ENCODE peak calls at places on chromosomes 6 and 20, in nine cellular contexts. J is Daoy, M is RPMI7951, B is A172, A is GM20000, U is dorsolateral prefrontal cortex, S is SW 1271, K is lower lobe of right lung, O is SJSA1. N is an unnamed sample.

GRCh38 chr6:41582540-41582939 is 36.4 kb downstream of the FOXP4 start:
- DNase-seq in S (no peak), M (no peak), U (no peak), J (no peak), B (no peak), O (no peak), K (no peak), A (no peak), N (no peak)

GRCh38 chr6:32196682-32197616 is 4.5 kb upstream of the GPSM3 start:
- DNase-seq in B (no peak), M (peak), K (no peak), J (no peak), U (no peak), O (no peak), S (no peak), A (peak), N (no peak)

GRCh38 chr6:109513571-109514071 is 30.6 kb upstream of the ZBTB24 start:
- DNase-seq in M (peak), U (no peak), B (peak), K (no peak), J (peak), S (no peak), A (no peak), O (no peak), N (no peak)

GRCh38 chr6:158963020-158963808 is 36.8 kb downstream of the RSPH3 start:
- DNase-seq in J (no peak), S (no peak), M (no peak), B (no peak), O (no peak), K (no peak), A (no peak), U (no peak), N (no peak)

GRCh38 chr20:22371843-22372242 is 212.5 kb downstream of the FOXA2 start:
- DNase-seq in M (no peak), J (no peak), U (no peak), A (peak), S (no peak), O (no peak), B (no peak), K (no peak), N (no peak)

GRCh38 chr20:47857994-47858557 is 72.8 kb upstream of the SULF2 start:
- DNase-seq in M (peak), S (no peak), O (no peak), K (no peak), B (no peak), U (no peak), J (peak), A (no peak), N (no peak)

GRCh38 chr6:16108996-16109658 is 19.8 kb upstream of the MYLIP start:
- DNase-seq in B (no peak), U (no peak), A (no peak), J (peak), K (peak), M (peak), S (no peak), O (no peak), N (no peak)

GRCh38 chr20:62860924-62861691 is 514 bp downstream of the TCFL5 start:
- DNase-seq in J (peak), M (peak), K (no peak), S (no peak), U (no peak), A (no peak), O (no peak), B (no peak), N (no peak)

GRCh38 chr20:45933231-45934045 is 1.0 kb upstream of the PCIF1 start:
- DNase-seq in K (peak), B (peak), M (peak), S (peak), J (peak), U (peak), A (peak), O (peak), N (peak)

GRCh38 chr20:51492167-51493092 is 50.1 kb downstream of the NFATC2 start:
- DNase-seq in S (no peak), B (no peak), K (peak), A (no peak), O (no peak), J (no peak), U (no peak), M (no peak), N (no peak)

GRCh38 chr6:161722394-161722793 is 448.5 kb upstream of the AGPAT4 start:
- DNase-seq in U (no peak), O (no peak), J (no peak), K (no peak), A (no peak), S (no peak), M (no peak), B (no peak), N (no peak)

GRCh38 chr20:37518606-37519507 is 2.2 kb upstream of the NNAT start:
- DNase-seq in M (no peak), U (no peak), B (no peak), J (no peak), S (no peak), O (peak), A (no peak), K (peak), N (peak)

GRCh38 chr20:52454660-52455059 is 263.1 kb upstream of the ZFP64 start:
- DNase-seq in B (peak), J (peak), U (no peak), O (peak), M (peak), A (no peak), S (no peak), K (no peak), N (no peak)

GRCh38 chr20:11891081-11891826 is 26.4 kb upstream of the BTBD3 start:
- DNase-seq in O (peak), A (no peak), M (peak), K (peak), J (peak), B (peak), U (peak), S (no peak), N (peak)

GRCh38 chr6:7421066-7421465 is 31.5 kb downstream of the RIOK1 start:
- DNase-seq in A (no peak), U (no peak), O (no peak), M (no peak), K (no peak), B (no peak), J (no peak), S (no peak), N (no peak)

GRCh38 chr6:170222498-170223471 is 68.1 kb downstream of the DLL1 start:
- DNase-seq in S (no peak), B (peak), O (peak), A (no peak), M (peak), K (no peak), J (peak), U (peak), N (no peak)

GRCh38 chr6:111628117-111628866 is 22.6 kb upstream of the TRAF3IP2 start:
- DNase-seq in M (peak), A (no peak), S (no peak), O (no peak), J (no peak), U (no peak), B (no peak), K (no peak), N (no peak)

GRCh38 chr6:36757206-36757605 is 59.6 kb downstream of the RAB44 start:
- DNase-seq in O (no peak), J (peak), A (no peak), M (no peak), U (no peak), K (no peak), B (no peak), S (no peak), N (no peak)

GRCh38 chr6:97293198-97293696 is 10.2 kb upstream of the MMS22L start:
- DNase-seq in K (no peak), A (no peak), M (peak), B (no peak), O (no peak), J (no peak), U (no peak), S (no peak), N (no peak)

GRCh38 chr20:46784450-46785127 is 75.1 kb downstream of the SLC2A10 start:
- DNase-seq in M (peak), A (no peak), B (peak), O (no peak), S (no peak), U (no peak), J (peak), K (no peak), N (no peak)

N was measured in hippocampal formation.